ENCODE peak calls at places on chromosomes 1 and 21, in nine cellular contexts. One of them, this sample, is unnamed.

GRCh38 chr1:145916745-145917144 is 1.8 kb downstream of the PEX11B start:
- DNase-seq in C1 segment of cervical spinal cord: no peak
- DNase-seq in body of pancreas: no peak
- DNase-seq in NCI-H1436: no peak
- DNase-seq in endothelial cell: no peak
- DNase-seq in activated CD4-positive, alpha-beta T cell treated with anti-CD3 and anti-CD28 coated beads, Interleukin-2, amount 10 ng/mL, durations not matched to agents 7 days and 5 days: no peak
- DNase-seq in GM23338: no peak
- DNase-seq in glutamatergic neuron: no peak
- DNase-seq in type B pancreatic cell: no peak
- DNase-seq in this sample: no peak

GRCh38 chr1:162878000-162878596 is 17.1 kb upstream of the CCDC190 start:
- DNase-seq in C1 segment of cervical spinal cord: peak
- DNase-seq in body of pancreas: peak
- DNase-seq in NCI-H1436: peak
- DNase-seq in endothelial cell: peak
- DNase-seq in activated CD4-positive, alpha-beta T cell treated with anti-CD3 and anti-CD28 coated beads, Interleukin-2, amount 10 ng/mL, durations not matched to agents 7 days and 5 days: peak
- DNase-seq in GM23338: peak
- DNase-seq in glutamatergic neuron: peak
- DNase-seq in type B pancreatic cell: no peak
- DNase-seq in this sample: no peak

GRCh38 chr1:16171314-16172223 is 15.7 kb upstream of the EPHA2 start:
- DNase-seq in C1 segment of cervical spinal cord: no peak
- DNase-seq in body of pancreas: no peak
- DNase-seq in NCI-H1436: no peak
- DNase-seq in endothelial cell: no peak
- DNase-seq in activated CD4-positive, alpha-beta T cell treated with anti-CD3 and anti-CD28 coated beads, Interleukin-2, amount 10 ng/mL, durations not matched to agents 7 days and 5 days: no peak
- DNase-seq in GM23338: no peak
- DNase-seq in glutamatergic neuron: no peak
- DNase-seq in type B pancreatic cell: no peak
- DNase-seq in this sample: no peak

GRCh38 chr1:24526940-24527542 is 24.4 kb downstream of the RCAN3 start:
- DNase-seq in C1 segment of cervical spinal cord: no peak
- DNase-seq in body of pancreas: peak
- DNase-seq in NCI-H1436: no peak
- DNase-seq in endothelial cell: peak
- DNase-seq in activated CD4-positive, alpha-beta T cell treated with anti-CD3 and anti-CD28 coated beads, Interleukin-2, amount 10 ng/mL, durations not matched to agents 7 days and 5 days: peak
- DNase-seq in GM23338: peak
- DNase-seq in glutamatergic neuron: peak
- DNase-seq in type B pancreatic cell: no peak
- DNase-seq in this sample: no peak

GRCh38 chr1:65209005-65209885 is 61.2 kb downstream of the AK4 start:
- DNase-seq in C1 segment of cervical spinal cord: no peak
- DNase-seq in body of pancreas: peak
- DNase-seq in NCI-H1436: no peak
- DNase-seq in endothelial cell: peak
- DNase-seq in activated CD4-positive, alpha-beta T cell treated with anti-CD3 and anti-CD28 coated beads, Interleukin-2, amount 10 ng/mL, durations not matched to agents 7 days and 5 days: peak
- DNase-seq in GM23338: peak
- DNase-seq in glutamatergic neuron: no peak
- DNase-seq in type B pancreatic cell: no peak
- DNase-seq in this sample: peak

GRCh38 chr21:42513151-42513984 is at the start of gene SLC37A1:
- DNase-seq in C1 segment of cervical spinal cord: no peak
- DNase-seq in body of pancreas: no peak
- DNase-seq in NCI-H1436: no peak
- DNase-seq in endothelial cell: peak
- DNase-seq in activated CD4-positive, alpha-beta T cell treated with anti-CD3 and anti-CD28 coated beads, Interleukin-2, amount 10 ng/mL, durations not matched to agents 7 days and 5 days: peak
- DNase-seq in GM23338: peak
- DNase-seq in glutamatergic neuron: peak
- DNase-seq in type B pancreatic cell: no peak
- DNase-seq in this sample: no peak

GRCh38 chr1:155974208-155975165 is 3.9 kb downstream of the ARHGEF2 start:
- DNase-seq in C1 segment of cervical spinal cord: peak
- DNase-seq in body of pancreas: no peak
- DNase-seq in NCI-H1436: no peak
- DNase-seq in endothelial cell: no peak
- DNase-seq in activated CD4-positive, alpha-beta T cell treated with anti-CD3 and anti-CD28 coated beads, Interleukin-2, amount 10 ng/mL, durations not matched to agents 7 days and 5 days: no peak
- DNase-seq in GM23338: no peak
- DNase-seq in glutamatergic neuron: no peak
- DNase-seq in type B pancreatic cell: no peak
- DNase-seq in this sample: no peak

GRCh38 chr1:169508432-169509338 is 22.9 kb upstream of the SLC19A2 start:
- DNase-seq in C1 segment of cervical spinal cord: no peak
- DNase-seq in body of pancreas: no peak
- DNase-seq in NCI-H1436: no peak
- DNase-seq in endothelial cell: no peak
- DNase-seq in activated CD4-positive, alpha-beta T cell treated with anti-CD3 and anti-CD28 coated beads, Interleukin-2, amount 10 ng/mL, durations not matched to agents 7 days and 5 days: no peak
- DNase-seq in GM23338: no peak
- DNase-seq in glutamatergic neuron: no peak
- DNase-seq in type B pancreatic cell: no peak
- DNase-seq in this sample: no peak

GRCh38 chr1:214379254-214379970 is 98.5 kb downstream of the SMYD2 start:
- DNase-seq in C1 segment of cervical spinal cord: no peak
- DNase-seq in body of pancreas: no peak
- DNase-seq in NCI-H1436: no peak
- DNase-seq in endothelial cell: no peak
- DNase-seq in activated CD4-positive, alpha-beta T cell treated with anti-CD3 and anti-CD28 coated beads, Interleukin-2, amount 10 ng/mL, durations not matched to agents 7 days and 5 days: no peak
- DNase-seq in GM23338: peak
- DNase-seq in glutamatergic neuron: no peak
- DNase-seq in type B pancreatic cell: no peak
- DNase-seq in this sample: no peak

GRCh38 chr1:21160263-21160662 is 16.4 kb downstream of the EIF4G3 start:
- DNase-seq in C1 segment of cervical spinal cord: no peak
- DNase-seq in body of pancreas: no peak
- DNase-seq in NCI-H1436: no peak
- DNase-seq in endothelial cell: no peak
- DNase-seq in activated CD4-positive, alpha-beta T cell treated with anti-CD3 and anti-CD28 coated beads, Interleukin-2, amount 10 ng/mL, durations not matched to agents 7 days and 5 days: no peak
- DNase-seq in GM23338: no peak
- DNase-seq in glutamatergic neuron: no peak
- DNase-seq in type B pancreatic cell: no peak
- DNase-seq in this sample: no peak

GRCh38 chr1:56824956-56825355 is 5.8 kb upstream of the FYB2 start:
- DNase-seq in C1 segment of cervical spinal cord: no peak
- DNase-seq in body of pancreas: no peak
- DNase-seq in NCI-H1436: no peak
- DNase-seq in endothelial cell: no peak
- DNase-seq in activated CD4-positive, alpha-beta T cell treated with anti-CD3 and anti-CD28 coated beads, Interleukin-2, amount 10 ng/mL, durations not matched to agents 7 days and 5 days: no peak
- DNase-seq in GM23338: no peak
- DNase-seq in glutamatergic neuron: no peak
- DNase-seq in type B pancreatic cell: no peak
- DNase-seq in this sample: no peak

GRCh38 chr1:16324456-16324890 is 27.8 kb downstream of the FBXO42 start:
- DNase-seq in C1 segment of cervical spinal cord: no peak
- DNase-seq in body of pancreas: peak
- DNase-seq in NCI-H1436: no peak
- DNase-seq in endothelial cell: no peak
- DNase-seq in activated CD4-positive, alpha-beta T cell treated with anti-CD3 and anti-CD28 coated beads, Interleukin-2, amount 10 ng/mL, durations not matched to agents 7 days and 5 days: no peak
- DNase-seq in GM23338: no peak
- DNase-seq in glutamatergic neuron: no peak
- DNase-seq in type B pancreatic cell: no peak
- DNase-seq in this sample: peak

GRCh38 chr1:53314606-53315005 is 13.3 kb downstream of the LRP8 start:
- DNase-seq in C1 segment of cervical spinal cord: no peak
- DNase-seq in body of pancreas: no peak
- DNase-seq in NCI-H1436: no peak
- DNase-seq in endothelial cell: no peak
- DNase-seq in activated CD4-positive, alpha-beta T cell treated with anti-CD3 and anti-CD28 coated beads, Interleukin-2, amount 10 ng/mL, durations not matched to agents 7 days and 5 days: no peak
- DNase-seq in GM23338: no peak
- DNase-seq in glutamatergic neuron: no peak
- DNase-seq in type B pancreatic cell: no peak
- DNase-seq in this sample: no peak

GRCh38 chr1:233520510-233521191 is 93.3 kb upstream of the KCNK1 start:
- DNase-seq in C1 segment of cervical spinal cord: no peak
- DNase-seq in body of pancreas: no peak
- DNase-seq in NCI-H1436: no peak
- DNase-seq in endothelial cell: no peak
- DNase-seq in activated CD4-positive, alpha-beta T cell treated with anti-CD3 and anti-CD28 coated beads, Interleukin-2, amount 10 ng/mL, durations not matched to agents 7 days and 5 days: no peak
- DNase-seq in GM23338: no peak
- DNase-seq in glutamatergic neuron: no peak
- DNase-seq in type B pancreatic cell: no peak
- DNase-seq in this sample: no peak

GRCh38 chr1:31587720-31588423 is 11.6 kb downstream of the TINAGL1 start:
- DNase-seq in C1 segment of cervical spinal cord: peak
- DNase-seq in body of pancreas: peak
- DNase-seq in NCI-H1436: peak
- DNase-seq in endothelial cell: peak
- DNase-seq in activated CD4-positive, alpha-beta T cell treated with anti-CD3 and anti-CD28 coated beads, Interleukin-2, amount 10 ng/mL, durations not matched to agents 7 days and 5 days: peak
- DNase-seq in GM23338: peak
- DNase-seq in glutamatergic neuron: peak
- DNase-seq in type B pancreatic cell: peak
- DNase-seq in this sample: peak

GRCh38 chr1:41726899-41727748 is 191.6 kb downstream of the HIVEP3 start:
- DNase-seq in C1 segment of cervical spinal cord: peak
- DNase-seq in body of pancreas: no peak
- DNase-seq in NCI-H1436: no peak
- DNase-seq in endothelial cell: no peak
- DNase-seq in activated CD4-positive, alpha-beta T cell treated with anti-CD3 and anti-CD28 coated beads, Interleukin-2, amount 10 ng/mL, durations not matched to agents 7 days and 5 days: no peak
- DNase-seq in GM23338: peak
- DNase-seq in glutamatergic neuron: no peak
- DNase-seq in type B pancreatic cell: no peak
- DNase-seq in this sample: peak

GRCh38 chr1:31423418-31423947 is 10.5 kb downstream of the SERINC2 start:
- DNase-seq in C1 segment of cervical spinal cord: no peak
- DNase-seq in body of pancreas: no peak
- DNase-seq in NCI-H1436: no peak
- DNase-seq in endothelial cell: no peak
- DNase-seq in activated CD4-positive, alpha-beta T cell treated with anti-CD3 and anti-CD28 coated beads, Interleukin-2, amount 10 ng/mL, durations not matched to agents 7 days and 5 days: no peak
- DNase-seq in GM23338: no peak
- DNase-seq in glutamatergic neuron: no peak
- DNase-seq in type B pancreatic cell: no peak
- DNase-seq in this sample: no peak

This sample was measured in gastrocnemius medialis.